ENCODE peak calls at places on chromosomes 11 and 22, in four cellular contexts. One of them, this sample, is unnamed.

GRCh38 chr11:31160504-31161422 is 208.8 kb downstream of the DCDC1 start:
- DNase-seq in fibroblast of villous mesenchyme: no peak
- DNase-seq in kidney: no peak
- DNase-seq in fibroblast of the aortic adventitia: no peak
- DNase-seq in this sample: peak

GRCh38 chr11:69385832-69386415 is 92.0 kb downstream of the MYEOV start:
- DNase-seq in fibroblast of the aortic adventitia: no peak
- DNase-seq in fibroblast of villous mesenchyme: no peak
- DNase-seq in kidney: peak
- DNase-seq in this sample: no peak

GRCh38 chr22:38657248-38657909 is 941 bp downstream of the CBY1 start:
- DNase-seq in fibroblast of the aortic adventitia: peak
- DNase-seq in kidney: no peak
- DNase-seq in fibroblast of villous mesenchyme: peak
- DNase-seq in this sample: peak

GRCh38 chr11:85930879-85931366 is 75.7 kb downstream of the CCDC83 start:
- DNase-seq in fibroblast of villous mesenchyme: no peak
- DNase-seq in fibroblast of the aortic adventitia: no peak
- DNase-seq in kidney: no peak
- DNase-seq in this sample: no peak

GRCh38 chr22:19962909-19963806 is 21.5 kb upstream of the TXNRD2 start:
- DNase-seq in fibroblast of the aortic adventitia: peak
- DNase-seq in fibroblast of villous mesenchyme: peak
- DNase-seq in kidney: peak
- DNase-seq in this sample: peak

GRCh38 chr11:64291746-64292457 is 800 bp downstream of the KCNK4 start:
- DNase-seq in fibroblast of the aortic adventitia: no peak
- DNase-seq in kidney: no peak
- DNase-seq in fibroblast of villous mesenchyme: no peak
- DNase-seq in this sample: no peak

GRCh38 chr22:46650078-46650810 is 30.1 kb downstream of the GRAMD4 start:
- DNase-seq in kidney: no peak
- DNase-seq in fibroblast of the aortic adventitia: no peak
- DNase-seq in fibroblast of villous mesenchyme: no peak
- DNase-seq in this sample: no peak

GRCh38 chr22:22006596-22006990 is 24.0 kb upstream of the TOP3B start:
- DNase-seq in kidney: no peak
- DNase-seq in fibroblast of villous mesenchyme: no peak
- DNase-seq in fibroblast of the aortic adventitia: no peak
- DNase-seq in this sample: no peak

GRCh38 chr11:12200359-12201015 is 90.1 kb downstream of the MICAL2 start:
- DNase-seq in fibroblast of villous mesenchyme: peak
- DNase-seq in fibroblast of the aortic adventitia: peak
- DNase-seq in kidney: no peak
- DNase-seq in this sample: peak

GRCh38 chr11:118006153-118006534 is 19.9 kb downstream of the IL10RA start:
- DNase-seq in fibroblast of villous mesenchyme: no peak
- DNase-seq in fibroblast of the aortic adventitia: no peak
- DNase-seq in kidney: no peak
- DNase-seq in this sample: no peak

GRCh38 chr11:105137286-105137685 is 2.3 kb downstream of the CARD18 start:
- DNase-seq in fibroblast of villous mesenchyme: no peak
- DNase-seq in fibroblast of the aortic adventitia: peak
- DNase-seq in kidney: no peak
- DNase-seq in this sample: peak

GRCh38 chr11:57647368-57647767 is 2.3 kb downstream of the YPEL4 start:
- DNase-seq in fibroblast of the aortic adventitia: no peak
- DNase-seq in kidney: no peak
- DNase-seq in fibroblast of villous mesenchyme: no peak
- DNase-seq in this sample: no peak
- H3K4me3 ChIP-seq in fibroblast of the aortic adventitia: no peak
- H3K4me3 ChIP-seq in kidney: no peak
- H3K4me3 ChIP-seq in fibroblast of villous mesenchyme: no peak
- H3K4me3 ChIP-seq in this sample: no peak

DNA sequence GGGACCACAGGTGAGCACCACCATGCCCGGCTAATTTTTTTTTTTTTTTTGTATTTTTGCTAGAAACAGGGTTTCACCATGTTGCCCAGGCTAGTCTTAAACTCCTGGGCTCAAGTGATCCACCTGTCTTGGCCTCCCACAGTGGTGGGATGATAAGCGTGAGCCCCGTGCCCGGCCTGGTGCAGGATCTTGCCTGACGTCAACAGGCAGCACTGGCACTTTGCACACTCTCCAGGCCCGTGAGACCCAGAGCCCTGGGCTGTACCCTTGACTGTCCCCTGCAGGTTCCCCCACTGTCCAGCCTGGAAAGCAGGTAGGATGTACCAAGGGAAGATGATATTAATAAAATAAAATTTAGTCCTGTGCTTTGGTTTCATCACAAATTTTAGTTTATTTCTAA is 29.1 kb upstream of the PANX2 start:
- DNase-seq in fibroblast of the aortic adventitia: no peak
- DNase-seq in fibroblast of villous mesenchyme: no peak
- DNase-seq in kidney: no peak
- DNase-seq in this sample: no peak
- H3K4me3 ChIP-seq in fibroblast of the aortic adventitia: no peak
- H3K4me3 ChIP-seq in fibroblast of villous mesenchyme: no peak
- H3K4me3 ChIP-seq in kidney: no peak
- H3K4me3 ChIP-seq in this sample: no peak

GRCh38 chr11:97620012-97620411 is 1230.2 kb downstream of the JRKL start:
- DNase-seq in fibroblast of the aortic adventitia: no peak
- DNase-seq in fibroblast of villous mesenchyme: no peak
- DNase-seq in kidney: no peak
- DNase-seq in this sample: no peak
- H3K4me3 ChIP-seq in fibroblast of the aortic adventitia: no peak
- H3K4me3 ChIP-seq in fibroblast of villous mesenchyme: no peak
- H3K4me3 ChIP-seq in kidney: no peak
- H3K4me3 ChIP-seq in this sample: no peak

GRCh38 chr11:65417702-65418430 is 4.7 kb upstream of the NEAT1 start:
- DNase-seq in fibroblast of villous mesenchyme: peak
- DNase-seq in fibroblast of the aortic adventitia: peak
- DNase-seq in kidney: peak
- DNase-seq in this sample: peak

GRCh38 chr11:65416341-65417185 is 6.0 kb upstream of the NEAT1 start:
- DNase-seq in fibroblast of villous mesenchyme: peak
- DNase-seq in kidney: peak
- DNase-seq in fibroblast of the aortic adventitia: peak
- DNase-seq in this sample: peak

GRCh38 chr11:65414776-65415498 is 7.7 kb upstream of the NEAT1 start:
- DNase-seq in fibroblast of villous mesenchyme: peak
- DNase-seq in fibroblast of the aortic adventitia: peak
- DNase-seq in kidney: peak
- DNase-seq in this sample: no peak

GRCh38 chr11:65417221-65417701 is 5.3 kb upstream of the NEAT1 start:
- DNase-seq in fibroblast of villous mesenchyme: peak
- DNase-seq in kidney: peak
- DNase-seq in fibroblast of the aortic adventitia: peak
- DNase-seq in this sample: no peak

GRCh38 chr11:65415499-65416340 is 6.9 kb upstream of the NEAT1 start:
- DNase-seq in fibroblast of the aortic adventitia: no peak
- DNase-seq in kidney: peak
- DNase-seq in fibroblast of villous mesenchyme: no peak
- DNase-seq in this sample: no peak
- H3K4me3 ChIP-seq in fibroblast of the aortic adventitia: peak
- H3K4me3 ChIP-seq in kidney: peak
- H3K4me3 ChIP-seq in fibroblast of villous mesenchyme: peak
- H3K4me3 ChIP-seq in this sample: peak

This sample was measured in fibroblast of pulmonary artery.